ENCODE peak calls at places on chromosome 1, in eight cellular contexts. E is fibroblast of lung; N is T-helper 2 cell; M is SK-N-SH; A is HTR-8/SVneo; K is KG1; C is stimulated activated effector memory CD8-positive, alpha-beta T cell treated with anti-CD3 and anti-CD28 coated beads, Interleukin-12 subunit alpha, Interleukin-12 subunit beta, amount 100 ng/mL, for 72 hours; Y is tibial artery. J is an unnamed sample.

GRCh38 chr1:84691139-84691783 is 1.0 kb upstream of the SSX2IP start:
- DNase-seq in E (peak; percentile 29), N (no peak), M (peak; percentile 8), A (no peak), K (no peak), C (no peak), Y (no peak), J (no peak)

GRCh38 chr1:181206513-181206912 is 118.0 kb downstream of the IER5 start:
- DNase-seq in E (no peak), N (no peak), M (no peak), A (no peak), K (no peak), C (no peak), Y (no peak), J (no peak)

GRCh38 chr1:16120411-16120810 is 35.5 kb downstream of the EPHA2 start:
- DNase-seq in E (no peak), N (no peak), M (peak; percentile 36), A (no peak), K (no peak), C (no peak), Y (no peak), J (no peak)

GRCh38 chr1:109113787-109114568 is at the start of gene ELAPOR1:
- DNase-seq in E (peak; percentile 31), N (peak; percentile 94), M (peak; percentile 74), A (no peak), K (no peak), C (peak; percentile 55), Y (no peak), J (no peak)

GRCh38 chr1:6423321-6423999 is 1.1 kb upstream of the ESPN start:
- DNase-seq in E (peak; percentile 68), N (peak; percentile 43), M (peak; percentile 81), A (peak; percentile 73), K (no peak), C (peak; percentile 55), Y (no peak), J (peak; percentile 78)

GRCh38 chr1:1000357-1001056 is 610 bp upstream of the HES4 start:
- DNase-seq in E (peak; percentile 77), N (peak; percentile 69), M (peak; percentile 91), A (peak; percentile 82), K (no peak), C (peak; percentile 54), Y (peak; percentile 59), J (peak; percentile 88)

GRCh38 chr1:197272791-197273190 is 4.7 kb downstream of the CRB1 start:
- DNase-seq in E (peak; percentile 28), N (no peak), M (no peak), A (no peak), K (no peak), C (no peak), Y (no peak), J (no peak)

GRCh38 chr1:36383240-36383639 is 2.5 kb downstream of the STK40 start:
- DNase-seq in E (no peak), N (no peak), M (no peak), A (no peak), K (no peak), C (no peak), Y (no peak), J (no peak)

GRCh38 chr1:2439369-2439768 is 27.0 kb upstream of the PEX10 start:
- DNase-seq in E (no peak), N (no peak), M (no peak), A (no peak), K (no peak), C (no peak), Y (no peak), J (no peak)

GRCh38 chr1:37323486-37324377 is 150.6 kb upstream of the ZC3H12A start:
- DNase-seq in E (no peak), N (no peak), M (peak; percentile 76), A (peak; percentile 23), K (peak; percentile 22), C (peak; percentile 5), Y (no peak), J (peak; percentile 51)

GRCh38 chr1:74583365-74583764 is 71.0 kb upstream of the LRRC53 start:
- DNase-seq in E (no peak), N (no peak), M (no peak), A (no peak), K (no peak), C (no peak), Y (no peak), J (no peak)

GRCh38 chr1:21903638-21904474 is 33.3 kb downstream of the HSPG2 start:
- DNase-seq in E (no peak), N (no peak), M (peak; percentile 62), A (no peak), K (no peak), C (no peak), Y (peak; percentile 38), J (no peak)

GRCh38 chr1:87362834-87363426 is 34.2 kb downstream of the LMO4 start:
- DNase-seq in E (peak; percentile 18), N (no peak), M (no peak), A (no peak), K (no peak), C (no peak), Y (no peak), J (no peak)

GRCh38 chr1:159923203-159924024 is 1.9 kb downstream of the TAGLN2 start:
- DNase-seq in E (peak; percentile 86), N (peak; percentile 96), M (no peak), A (peak; percentile 53), K (no peak), C (peak; percentile 57), Y (peak; percentile 92), J (peak; percentile 54)

GRCh38 chr1:43312638-43313515 is 12.1 kb downstream of the TIE1 start:
- DNase-seq in E (no peak), N (no peak), M (no peak), A (no peak), K (no peak), C (no peak), Y (no peak), J (no peak)

GRCh38 chr1:56123421-56123820 is 455.9 kb downstream of the PLPP3 start:
- DNase-seq in E (peak; percentile 64), N (no peak), M (no peak), A (no peak), K (no peak), C (no peak), Y (no peak), J (no peak)

GRCh38 chr1:53703174-53703573 is 35.8 kb downstream of the GLIS1 start:
- DNase-seq in E (no peak), N (no peak), M (no peak), A (no peak), K (no peak), C (no peak), Y (no peak), J (no peak)

GRCh38 chr1:82373710-82374109 is 573.0 kb downstream of the ADGRL2 start:
- DNase-seq in E (no peak), N (no peak), M (no peak), A (no peak), K (no peak), C (no peak), Y (no peak), J (no peak)

GRCh38 chr1:201261771-201262547 is 21.3 kb upstream of the PKP1 start:
- DNase-seq in E (peak; percentile 18), N (no peak), M (peak; percentile 6), A (no peak), K (no peak), C (no peak), Y (no peak), J (no peak)

GRCh38 chr1:64107587-64107986 is 95.8 kb upstream of the UBE2U start:
- DNase-seq in E (no peak), N (no peak), M (no peak), A (no peak), K (no peak), C (no peak), Y (no peak), J (no peak)

GRCh38 chr1:51964309-51964696 is 26.2 kb downstream of the RAB3B start:
- DNase-seq in E (no peak), N (no peak), M (no peak), A (no peak), K (no peak), C (no peak), Y (no peak), J (no peak)

GRCh38 chr1:84365225-84366221 is 32.8 kb upstream of the DNASE2B start:
- DNase-seq in E (peak; percentile 99), N (no peak), M (no peak), A (peak; percentile 71), K (no peak), C (peak; percentile 3), Y (no peak), J (no peak)